ENCODE peak calls at places on chromosomes 4 and X, in four cellular contexts. W is left ventricle myocardium inferior, I is BE2C, U is heart left ventricle. H is an unnamed sample.

GRCh38 chr4:75306496-75306895 is 207.7 kb downstream of the RCHY1 start:
- DNase-seq in W (no peak), I (no peak), U (no peak), H (no peak)

GRCh38 chr4:57190651-57191481 is 80.7 kb upstream of the IGFBP7 start:
- DNase-seq in W (no peak), I (peak; percentile 52), U (no peak), H (peak; percentile 60)

GRCh38 chr4:89222171-89222570 is 85.4 kb downstream of the GPRIN3 start:
- DNase-seq in W (no peak), I (no peak), U (no peak), H (no peak)

GRCh38 chr4:422587-422986 is 76.4 kb downstream of the ZNF721 start:
- DNase-seq in W (no peak), I (no peak), U (no peak), H (no peak)

GRCh38 chr4:182818926-182819730 is 98.1 kb downstream of the DCTD start:
- DNase-seq in W (no peak), I (no peak), U (no peak), H (no peak)

GRCh38 chr4:5206391-5206790 is 155.1 kb downstream of the STK32B start:
- DNase-seq in W (peak; percentile 31), I (peak; percentile 71), U (peak; percentile 24), H (no peak)

GRCh38 chr4:169337510-169337909 is 66.8 kb upstream of the SH3RF1 start:
- DNase-seq in W (no peak), I (no peak), U (no peak), H (no peak)

GRCh38 chr4:149465941-149466340 is 349.7 kb downstream of the IQCM start:
- DNase-seq in W (no peak), I (no peak), U (no peak), H (no peak)

GRCh38 chr4:3010998-3011397 is 47.6 kb downstream of the GRK4 start:
- DNase-seq in W (no peak), I (no peak), U (no peak), H (no peak)

GRCh38 chr4:69470561-69470960 is 25.1 kb downstream of the UGT2B4 start:
- DNase-seq in W (no peak), I (no peak), U (no peak), H (no peak)

GRCh38 chr4:153151535-153152452 is 52.4 kb upstream of the TRIM2 start:
- DNase-seq in W (no peak), I (peak; percentile 85), U (peak; percentile 23), H (peak; percentile 50)

GRCh38 chr4:182916483-182917181 is 554 bp downstream of the DCTD start:
- DNase-seq in W (peak; percentile 62), I (peak; percentile 53), U (peak; percentile 71), H (no peak)

GRCh38 chrX:22652596-22652995 is 347.2 kb upstream of the DDX53 start:
- DNase-seq in W (no peak), I (peak; percentile 56), U (no peak), H (no peak)

GRCh38 chr4:108749119-108749518 is 13.7 kb downstream of the ETNPPL start:
- DNase-seq in W (no peak), I (no peak), U (no peak), H (no peak)
- TF ChIP-seq CTCF in W (no peak), I (no peak), U (no peak), H (no peak)

GRCh38 chr4:165347647-165348569 is 20.4 kb downstream of the MSMO1 start:
- DNase-seq in W (no peak), I (no peak), U (no peak), H (no peak)

GRCh38 chr4:165343353-165344191 is 16.1 kb downstream of the MSMO1 start:
- DNase-seq in W (no peak), I (no peak), U (no peak), H (no peak)

GRCh38 chr4:165351359-165352130 is 24.1 kb downstream of the MSMO1 start:
- DNase-seq in W (no peak), I (peak; percentile 25), U (no peak), H (no peak)

GRCh38 chr4:165345663-165346417 is 18.4 kb downstream of the MSMO1 start:
- DNase-seq in W (no peak), I (no peak), U (no peak), H (no peak)
- TF ChIP-seq CTCF in W (peak; percentile 24), I (no peak), U (no peak), H (no peak)

DNA sequence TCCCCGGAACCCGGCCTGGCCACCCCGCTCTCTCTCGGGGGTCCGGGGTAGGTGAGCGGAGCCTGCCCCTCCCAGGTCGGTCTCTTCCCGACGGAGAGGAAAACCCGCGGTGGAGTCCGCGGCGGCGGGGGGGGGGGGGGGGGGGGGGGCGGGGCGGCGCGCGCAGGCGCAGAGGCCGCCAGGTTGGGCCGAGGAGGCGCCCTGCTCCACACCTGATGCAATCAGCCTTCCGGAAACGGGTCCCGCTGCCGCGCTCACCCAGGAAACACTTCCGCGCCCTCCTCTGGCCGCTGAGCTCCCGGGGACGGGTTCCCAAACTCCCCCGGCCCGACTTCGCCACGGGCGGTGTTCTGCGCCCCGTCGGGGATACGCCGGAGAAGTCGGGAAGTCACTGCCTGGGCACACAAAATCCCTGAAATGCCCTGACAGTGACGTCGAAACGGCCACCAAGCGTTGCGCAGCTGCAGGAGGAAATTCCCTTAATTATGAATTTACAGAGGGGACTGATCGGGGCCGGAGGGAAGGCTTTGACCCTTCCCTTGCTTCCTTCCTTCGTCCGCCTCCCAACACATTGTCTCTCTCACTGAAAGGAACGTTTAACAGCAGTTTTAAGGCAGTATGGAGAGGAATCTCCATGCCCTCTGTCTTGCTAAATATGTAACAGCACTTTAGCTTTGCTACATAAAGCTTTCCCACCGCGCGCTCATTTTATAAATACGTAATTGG is 2.1 kb upstream of the APBB2 start:
- DNase-seq in W (peak; percentile 61), I (peak; percentile 85), U (peak; percentile 65), H (peak; percentile 89)
- TF ChIP-seq CTCF in W (peak; percentile 56), I (peak; percentile 10), U (peak; percentile 29), H (peak; percentile 26)

GRCh38 chrX:11678174-11678573 is 12.5 kb upstream of the ARHGAP6 start:
- DNase-seq in W (no peak), I (no peak), U (no peak), H (no peak)
- TF ChIP-seq CTCF in W (no peak), I (peak; percentile 43), U (peak; percentile 25), H (peak; percentile 12)

DNA sequence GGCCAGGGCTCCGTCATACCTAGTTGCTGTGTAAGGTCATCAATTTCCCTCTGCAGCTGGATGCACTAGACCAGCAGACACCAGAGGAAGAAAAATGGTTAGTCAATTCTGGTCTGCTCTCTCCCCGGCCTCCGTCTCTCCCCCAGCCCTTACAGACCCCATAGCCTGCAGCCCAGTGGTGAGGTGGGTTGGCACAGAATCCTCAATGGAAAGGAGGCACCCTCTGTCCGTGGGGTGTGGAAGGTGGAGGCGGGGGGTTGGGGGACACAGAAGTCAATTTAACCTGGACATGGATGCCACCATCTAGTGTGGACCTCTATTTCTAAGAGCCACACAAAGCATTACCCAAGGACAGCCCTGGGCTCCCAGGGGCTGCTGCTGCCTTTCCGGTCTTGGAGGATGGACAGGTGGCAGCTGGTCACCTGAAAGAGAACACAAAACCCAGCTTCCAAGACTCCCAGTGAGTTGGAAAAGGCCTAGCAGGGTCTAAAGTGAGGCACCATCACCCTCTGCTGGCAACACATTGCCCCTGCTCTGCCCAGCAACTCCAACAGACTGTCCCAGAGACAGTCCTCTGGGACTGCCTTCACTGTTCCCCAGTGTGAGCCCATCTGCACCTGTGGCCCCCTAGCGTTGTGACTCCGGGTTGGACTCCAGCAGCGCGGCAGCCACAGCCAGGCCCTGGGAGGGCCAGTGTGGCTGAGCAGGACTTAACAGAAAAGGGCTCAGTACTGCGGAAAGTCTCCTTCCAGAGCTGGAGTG is 40.1 kb upstream of the NHSL2 start:
- DNase-seq in W (no peak), I (peak; percentile 76), U (no peak), H (no peak)
- TF ChIP-seq CTCF in W (no peak), I (peak; percentile 62), U (no peak), H (peak; percentile 7)

GRCh38 chr4:7193040-7193958 is 961 bp downstream of the SORCS2 start:
- DNase-seq in W (no peak), I (peak; percentile 37), U (no peak), H (no peak)
- TF ChIP-seq CTCF in W (no peak), I (peak; percentile 1), U (no peak), H (no peak)

DNA sequence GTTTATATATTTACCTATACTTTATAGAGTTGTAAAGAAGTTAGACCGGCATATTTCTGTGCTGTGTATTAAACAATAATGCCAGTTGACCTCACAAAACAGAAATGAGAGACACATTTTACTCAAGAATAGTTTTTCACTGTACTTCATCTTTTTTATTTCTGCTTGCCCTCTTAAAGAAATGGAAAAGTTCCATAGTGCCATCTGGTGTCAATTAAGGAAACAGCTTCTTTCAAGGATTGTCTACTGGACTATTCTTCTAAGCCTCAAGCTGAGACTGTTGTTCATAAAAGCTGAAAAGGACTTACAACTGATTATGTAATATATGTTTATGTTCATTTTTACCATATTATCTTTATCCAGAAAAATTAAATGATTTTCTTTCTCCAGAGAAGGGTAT is 1523.8 kb downstream of the ARAP2 start:
- DNase-seq in W (no peak), I (no peak), U (no peak), H (no peak)
- TF ChIP-seq CTCF in W (peak; percentile 41), I (peak; percentile 61), U (no peak), H (peak; percentile 47)

DNA sequence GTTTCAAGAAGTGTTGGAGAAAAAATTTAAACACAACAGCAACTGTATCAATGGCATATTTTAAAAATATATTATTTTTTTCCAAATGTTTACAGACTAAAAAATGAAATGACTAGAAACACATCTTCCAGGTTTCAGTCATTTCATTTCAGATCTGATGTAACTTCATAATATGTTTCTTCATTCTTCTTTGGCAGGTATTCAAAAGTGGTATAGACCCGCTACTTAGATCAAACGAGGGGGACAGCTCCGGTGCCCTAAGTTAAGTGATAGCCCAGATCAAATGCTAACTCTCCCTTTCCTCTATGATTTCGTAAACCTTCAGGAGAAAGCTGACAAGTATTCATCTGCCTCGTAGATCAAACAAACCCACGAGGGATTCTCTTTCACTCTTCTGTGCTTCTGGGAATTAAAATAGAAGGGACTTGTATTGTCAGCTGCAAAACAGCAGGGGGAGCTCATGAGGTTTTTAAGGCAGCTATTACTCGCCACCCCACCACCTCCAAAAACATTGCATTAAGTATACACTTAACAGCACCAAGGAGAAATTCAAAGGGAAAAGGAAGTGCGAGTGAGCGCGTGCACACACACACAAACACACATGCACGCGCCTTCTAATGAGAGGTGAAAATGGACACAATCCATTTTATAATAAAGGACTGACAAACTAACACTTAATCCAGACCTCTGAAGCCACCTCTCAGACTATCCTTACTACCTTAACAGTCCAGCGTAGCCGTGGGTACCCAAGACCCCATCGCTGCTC is 21.4 kb downstream of the HELT start:
- DNase-seq in W (no peak), I (peak; percentile 64), U (no peak), H (peak; percentile 76)
- TF ChIP-seq CTCF in W (peak; percentile 85), I (peak; percentile 89), U (peak; percentile 81), H (peak; percentile 75)